ENCODE peak calls at places on chromosome 14, in five cellular contexts. E is GM23248, X is left ventricle myocardium inferior, T is suprapubic skin, G is A549. W is an unnamed sample.

GRCh38 chr14:73744874-73745529 is 30.8 kb upstream of the PNMA1 start:
- DNase-seq in E (no peak), X (no peak), T (no peak), G (no peak), W (peak)

GRCh38 chr14:43872222-43872621 is 634.9 kb downstream of the FSCB start:
- DNase-seq in E (no peak), X (no peak), T (no peak), G (no peak), W (no peak)

GRCh38 chr14:20317720-20318119 is 12.0 kb upstream of the TTC5 start:
- DNase-seq in E (no peak), X (no peak), T (no peak), G (no peak), W (no peak)

GRCh38 chr14:77657244-77657643 is 40.8 kb upstream of the SPTLC2 start:
- DNase-seq in E (no peak), X (no peak), T (no peak), G (no peak), W (no peak)

GRCh38 chr14:73173092-73173735 is 36.9 kb downstream of the PSEN1 start:
- DNase-seq in E (peak), X (no peak), T (no peak), G (peak), W (no peak)

GRCh38 chr14:73324536-73324932 is 87.2 kb downstream of the PAPLN start:
- DNase-seq in E (no peak), X (no peak), T (no peak), G (no peak), W (no peak)

GRCh38 chr14:46352876-46353275 is 298.7 kb downstream of the RPL10L start:
- DNase-seq in E (no peak), X (no peak), T (no peak), G (no peak), W (no peak)

GRCh38 chr14:104185916-104186495 is 47.6 kb downstream of the KIF26A start:
- DNase-seq in E (no peak), X (no peak), T (no peak), G (no peak), W (peak)

GRCh38 chr14:99037777-99038176 is 234.2 kb downstream of the BCL11B start:
- DNase-seq in E (no peak), X (no peak), T (no peak), G (no peak), W (no peak)

GRCh38 chr14:36662543-36663403 is 1.1 kb downstream of the PAX9 start:
- DNase-seq in E (peak), X (no peak), T (peak), G (peak), W (peak)

GRCh38 chr14:59391388-59391787 is 73.8 kb downstream of the GPR135 start:
- DNase-seq in E (no peak), X (no peak), T (no peak), G (no peak), W (no peak)

GRCh38 chr14:84770030-84770429 is 759.9 kb upstream of the FLRT2 start:
- DNase-seq in E (no peak), X (no peak), T (no peak), G (no peak), W (no peak)

GRCh38 chr14:79438696-79439342 is 772.5 kb downstream of the DIO2 start:
- DNase-seq in E (no peak), X (no peak), T (no peak), G (no peak), W (no peak)

GRCh38 chr14:21071225-21072041 is 1.3 kb downstream of the ARHGEF40 start:
- DNase-seq in E (peak), X (peak), T (peak), G (peak), W (peak)

GRCh38 chr14:96681826-96682225 is 115.4 kb upstream of the VRK1 start:
- DNase-seq in E (peak), X (no peak), T (no peak), G (no peak), W (no peak)

GRCh38 chr14:103188691-103189480 is 65.6 kb downstream of the TNFAIP2 start:
- DNase-seq in E (peak), X (peak), T (no peak), G (no peak), W (peak)

GRCh38 chr14:38056270-38056669 is 151.4 kb upstream of the SSTR1 start:
- DNase-seq in E (no peak), X (no peak), T (no peak), G (no peak), W (no peak)

GRCh38 chr14:79411403-79412174 is 799.7 kb downstream of the DIO2 start:
- DNase-seq in E (no peak), X (no peak), T (no peak), G (no peak), W (no peak)

GRCh38 chr14:59055439-59056045 is 132.9 kb upstream of the DAAM1 start:
- DNase-seq in E (peak), X (no peak), T (no peak), G (peak), W (no peak)

GRCh38 chr14:54600685-54601084 is 33.8 kb downstream of the SAMD4A start:
- DNase-seq in E (peak), X (no peak), T (no peak), G (no peak), W (no peak)

GRCh38 chr14:54774824-54775223 is 127.8 kb downstream of the GCH1 start:
- DNase-seq in E (no peak), X (no peak), T (no peak), G (no peak), W (no peak)

GRCh38 chr14:37232907-37233481 is 35.3 kb downstream of the MIPOL1 start:
- DNase-seq in E (peak), X (no peak), T (no peak), G (peak), W (no peak)

GRCh38 chr14:70822706-70823185 is 13.4 kb upstream of the MAP3K9 start:
- DNase-seq in E (peak), X (peak), T (no peak), G (peak), W (peak)

GRCh38 chr14:102935756-102936155 is 13.3 kb downstream of the AMN start:
- DNase-seq in E (no peak), X (no peak), T (no peak), G (no peak), W (no peak)

GRCh38 chr14:51283402-51283825 is 43.4 kb downstream of the TMX1 start:
- DNase-seq in E (peak), X (no peak), T (no peak), G (peak), W (no peak)

GRCh38 chr14:91352696-91353692 is 64.6 kb downstream of the CCDC88C start:
- DNase-seq in E (no peak), X (no peak), T (no peak), G (no peak), W (peak)

GRCh38 chr14:103621860-103622259 is 7.2 kb upstream of the KLC1 start:
- DNase-seq in E (no peak), X (no peak), T (no peak), G (no peak), W (no peak)

GRCh38 chr14:38209572-38210159 is 2.0 kb downstream of the SSTR1 start:
- DNase-seq in E (peak), X (no peak), T (no peak), G (no peak), W (no peak)

GRCh38 chr14:52961060-52961639 is 10.3 kb upstream of the FERMT2 start:
- DNase-seq in E (peak), X (peak), T (no peak), G (peak), W (no peak)

GRCh38 chr14:90460136-90460535 is 63.3 kb downstream of the CALM1 start:
- DNase-seq in E (no peak), X (no peak), T (no peak), G (no peak), W (no peak)

GRCh38 chr14:105526781-105527380 is 498 bp downstream of the TMEM121 start:
- DNase-seq in E (peak), X (no peak), T (no peak), G (no peak), W (peak)

GRCh38 chr14:24430682-24431568 is 1.2 kb downstream of the KHNYN start:
- DNase-seq in E (peak), X (no peak), T (no peak), G (no peak), W (peak)

GRCh38 chr14:43141636-43142191 is 1365.4 kb downstream of the FSCB start:
- DNase-seq in E (no peak), X (no peak), T (no peak), G (no peak), W (peak)

GRCh38 chr14:38522724-38523123 is 266.8 kb upstream of the CLEC14A start:
- DNase-seq in E (peak), X (no peak), T (no peak), G (no peak), W (peak)

GRCh38 chr14:65251213-65251612 is 148.9 kb upstream of the MAX start:
- DNase-seq in E (peak), X (no peak), T (no peak), G (no peak), W (no peak)

GRCh38 chr14:35277179-35277578 is 15.0 kb upstream of the PSMA6 start:
- DNase-seq in E (no peak), X (no peak), T (no peak), G (no peak), W (no peak)

DNA sequence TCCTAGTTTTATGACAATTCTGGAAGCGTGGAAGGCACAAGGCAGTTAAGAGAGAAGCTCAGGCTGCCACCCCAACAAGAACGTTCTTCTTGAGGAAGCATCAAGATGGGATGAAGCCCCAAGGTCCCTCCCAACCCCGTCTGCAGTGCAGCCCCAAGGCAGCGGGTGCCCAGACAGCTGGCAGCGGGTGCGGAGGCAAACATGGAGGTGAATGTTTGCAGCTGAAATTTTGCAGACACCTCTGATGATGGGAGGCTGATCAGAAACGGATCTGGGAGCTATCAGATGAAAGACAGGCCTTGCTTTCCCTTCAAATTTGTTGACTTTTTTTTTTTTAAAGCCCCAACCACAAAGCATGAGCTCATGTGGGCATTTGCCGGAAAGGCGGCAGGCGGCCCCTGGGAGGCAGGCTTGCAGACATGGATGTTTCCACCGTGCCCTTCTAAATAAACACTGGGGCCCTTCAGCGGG is 230.7 kb upstream of the RTL1 start:
- DNase-seq in E (no peak), X (no peak), T (no peak), G (no peak), W (no peak)
- H3K4me3 ChIP-seq in E (no peak), X (no peak), T (no peak), G (no peak), W (no peak)

GRCh38 chr14:55807992-55808391 is 228.0 kb downstream of the KTN1 start:
- DNase-seq in E (no peak), X (no peak), T (no peak), G (no peak), W (no peak)
- H3K27ac ChIP-seq in E (no peak), X (peak), T (peak), G (no peak), W (no peak)

GRCh38 chr14:68377459-68377858 is 415.4 kb downstream of the ZFP36L1 start:
- DNase-seq in E (peak), X (peak), T (peak), G (no peak), W (peak)
- H3K4me3 ChIP-seq in E (peak), X (no peak), T (no peak), G (no peak), W (no peak)

DNA sequence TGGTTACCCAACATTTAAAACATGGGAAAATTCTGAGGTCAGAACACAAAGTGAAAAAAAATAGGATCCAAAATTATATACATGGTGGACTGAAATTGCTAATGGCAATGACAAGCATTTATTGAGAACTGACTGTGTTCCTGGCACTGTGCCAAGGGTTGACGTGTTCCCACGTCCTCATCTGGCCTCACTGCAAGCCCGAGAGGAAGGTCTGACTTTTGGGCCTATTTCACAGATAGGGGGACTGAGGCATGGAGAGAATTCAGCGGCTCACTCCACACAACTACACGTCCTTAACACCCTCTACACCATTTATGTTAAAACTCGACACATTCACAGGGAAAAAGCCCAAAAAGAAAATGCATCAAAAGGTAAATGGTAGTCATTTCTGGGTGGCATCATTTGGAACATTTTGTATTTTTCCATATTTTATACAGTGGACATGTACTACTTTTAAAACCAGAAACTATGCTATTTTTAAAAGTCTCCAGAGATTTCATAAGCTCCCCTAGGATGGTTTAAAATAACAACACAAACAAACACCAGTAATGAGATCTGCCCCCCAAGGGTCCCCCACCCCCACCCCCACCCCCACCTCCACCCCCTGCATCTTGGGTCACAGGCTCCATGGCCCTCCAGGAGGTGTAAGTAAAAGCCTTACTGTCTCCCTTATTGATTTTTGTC is 27.7 kb downstream of the CLMN start:
- DNase-seq in E (peak), X (peak), T (peak), G (no peak), W (no peak)
- H3K27ac ChIP-seq in E (no peak), X (peak), T (no peak), G (peak), W (no peak)

DNA sequence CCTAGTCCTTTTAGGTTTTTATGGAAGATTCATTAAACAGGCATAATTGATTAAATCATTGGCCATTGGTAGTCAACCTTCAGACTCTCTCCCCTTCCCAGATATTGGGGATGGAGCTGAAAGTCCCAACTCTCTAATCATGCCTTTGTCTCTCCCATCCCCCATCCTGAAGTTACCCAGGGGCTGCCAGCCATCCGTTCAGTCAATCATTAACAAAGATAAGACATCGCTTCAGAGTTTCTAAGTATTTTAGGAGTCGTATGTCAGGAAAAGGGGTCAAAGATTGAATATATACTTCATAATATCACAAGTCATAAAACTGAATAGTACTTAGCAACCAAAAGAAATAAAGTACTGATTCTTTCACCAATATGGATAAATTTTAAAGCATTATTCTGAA is 414.6 kb downstream of the DAD1 start:
- DNase-seq in E (no peak), X (no peak), T (no peak), G (no peak), W (no peak)
- H3K4me3 ChIP-seq in E (no peak), X (no peak), T (no peak), G (no peak), W (no peak)